ENCODE peak calls at places on chromosomes 11 and 22, in five cellular contexts. One of them, this sample, is unnamed.

GRCh38 chr22:17264321-17265052 is 45.3 kb upstream of the ADA2 start:
- DNase-seq in heart left ventricle: peak; percentile 44
- DNase-seq in brain microvascular endothelial cell: no peak
- DNase-seq in left ventricle myocardium inferior: peak; percentile 30
- DNase-seq in lower lobe of right lung: no peak
- DNase-seq in this sample: no peak

GRCh38 chr11:110883266-110883665 is 171.0 kb upstream of the ARHGAP20 start:
- DNase-seq in heart left ventricle: no peak
- DNase-seq in brain microvascular endothelial cell: no peak
- DNase-seq in left ventricle myocardium inferior: no peak
- DNase-seq in lower lobe of right lung: no peak
- DNase-seq in this sample: no peak

GRCh38 chr11:11501546-11502274 is 120.1 kb downstream of the GALNT18 start:
- DNase-seq in heart left ventricle: no peak
- DNase-seq in brain microvascular endothelial cell: no peak
- DNase-seq in left ventricle myocardium inferior: no peak
- DNase-seq in lower lobe of right lung: no peak
- DNase-seq in this sample: no peak

GRCh38 chr11:76371170-76371569 is 9.8 kb downstream of the THAP12 start:
- DNase-seq in heart left ventricle: no peak
- DNase-seq in brain microvascular endothelial cell: peak; percentile 64
- DNase-seq in left ventricle myocardium inferior: no peak
- DNase-seq in lower lobe of right lung: no peak
- DNase-seq in this sample: peak; percentile 97

GRCh38 chr11:96279018-96279417 is 64.0 kb downstream of the MAML2 start:
- DNase-seq in heart left ventricle: no peak
- DNase-seq in brain microvascular endothelial cell: peak; percentile 35
- DNase-seq in left ventricle myocardium inferior: no peak
- DNase-seq in lower lobe of right lung: no peak
- DNase-seq in this sample: no peak

GRCh38 chr22:43901976-43902643 is 10.3 kb upstream of the PNPLA5 start:
- DNase-seq in heart left ventricle: no peak
- DNase-seq in brain microvascular endothelial cell: peak; percentile 89
- DNase-seq in left ventricle myocardium inferior: no peak
- DNase-seq in lower lobe of right lung: no peak
- DNase-seq in this sample: peak; percentile 61

GRCh38 chr11:6393989-6394670 is 3.9 kb downstream of the SMPD1 start:
- DNase-seq in heart left ventricle: no peak
- DNase-seq in brain microvascular endothelial cell: no peak
- DNase-seq in left ventricle myocardium inferior: no peak
- DNase-seq in lower lobe of right lung: no peak
- DNase-seq in this sample: no peak

GRCh38 chr11:36037031-36037430 is 93.2 kb downstream of the LDLRAD3 start:
- DNase-seq in heart left ventricle: no peak
- DNase-seq in brain microvascular endothelial cell: no peak
- DNase-seq in left ventricle myocardium inferior: peak; percentile 32
- DNase-seq in lower lobe of right lung: no peak
- DNase-seq in this sample: no peak

GRCh38 chr11:85182437-85183109 is 444.6 kb downstream of the DLG2 start:
- DNase-seq in heart left ventricle: no peak
- DNase-seq in brain microvascular endothelial cell: peak; percentile 73
- DNase-seq in left ventricle myocardium inferior: no peak
- DNase-seq in lower lobe of right lung: no peak
- DNase-seq in this sample: peak; percentile 22

GRCh38 chr11:28195449-28195848 is 87.3 kb downstream of the METTL15 start:
- DNase-seq in heart left ventricle: no peak
- DNase-seq in brain microvascular endothelial cell: no peak
- DNase-seq in left ventricle myocardium inferior: no peak
- DNase-seq in lower lobe of right lung: no peak
- DNase-seq in this sample: no peak

GRCh38 chr22:23219787-23220484 is 39.6 kb downstream of the BCR start:
- DNase-seq in heart left ventricle: no peak
- DNase-seq in brain microvascular endothelial cell: peak; percentile 53
- DNase-seq in left ventricle myocardium inferior: no peak
- DNase-seq in lower lobe of right lung: peak; percentile 69
- DNase-seq in this sample: peak; percentile 75

GRCh38 chr11:114074546-114075342 is 15.2 kb downstream of the ZBTB16 start:
- DNase-seq in heart left ventricle: no peak
- DNase-seq in brain microvascular endothelial cell: no peak
- DNase-seq in left ventricle myocardium inferior: no peak
- DNase-seq in lower lobe of right lung: no peak
- DNase-seq in this sample: no peak

GRCh38 chr11:64619196-64619595 is 28.2 kb downstream of the SLC22A12 start:
- DNase-seq in heart left ventricle: no peak
- DNase-seq in brain microvascular endothelial cell: no peak
- DNase-seq in left ventricle myocardium inferior: no peak
- DNase-seq in lower lobe of right lung: peak; percentile 62
- DNase-seq in this sample: no peak

DNA sequence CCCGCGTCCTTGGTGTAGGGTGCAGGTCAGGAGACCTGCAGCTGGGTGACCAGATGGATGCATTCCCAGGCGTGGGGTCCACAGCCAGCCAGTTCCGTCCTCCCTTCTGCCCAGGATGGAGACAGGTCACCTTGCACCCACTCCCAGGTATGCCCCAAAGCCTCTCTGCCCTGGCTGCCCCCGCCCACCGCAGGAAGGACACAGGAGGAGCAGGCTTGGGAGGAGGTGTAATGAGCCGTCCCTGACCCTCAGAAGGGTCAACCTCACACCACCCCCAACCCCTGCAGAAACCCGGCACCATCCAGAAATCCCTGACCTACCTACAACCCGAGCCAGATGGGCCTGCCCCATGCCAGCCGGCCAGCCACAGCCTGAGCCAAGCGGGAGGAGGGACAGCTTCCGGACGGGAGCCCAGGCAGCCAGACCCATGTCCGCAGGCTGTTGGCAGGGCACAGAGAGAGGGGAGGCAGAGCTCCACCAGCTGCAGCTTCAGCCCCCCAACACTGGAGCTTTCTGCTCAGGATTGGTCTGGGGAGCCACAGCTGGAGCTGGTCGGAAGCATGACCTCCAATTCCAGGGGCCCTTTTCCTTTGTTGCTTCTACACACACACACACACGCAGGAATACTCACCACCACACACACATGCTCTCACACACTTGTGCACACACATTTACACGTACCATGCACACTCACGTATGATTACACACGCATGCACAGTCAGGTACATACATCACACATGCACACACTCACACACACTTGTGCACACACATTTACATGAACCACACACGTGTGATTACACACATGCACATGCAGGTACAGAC is 5.3 kb downstream of the IFITM10 start:
- DNase-seq in heart left ventricle: no peak
- DNase-seq in brain microvascular endothelial cell: no peak
- DNase-seq in left ventricle myocardium inferior: no peak
- DNase-seq in lower lobe of right lung: no peak
- DNase-seq in this sample: no peak
- H3K27me3 ChIP-seq in heart left ventricle: peaks cover 3% of the 10 kb centered on the region
- H3K27me3 ChIP-seq in brain microvascular endothelial cell: no peaks in the 10 kb centered on the region
- H3K27me3 ChIP-seq in left ventricle myocardium inferior: peaks cover 21% of the 10 kb centered on the region
- H3K27me3 ChIP-seq in lower lobe of right lung: peaks cover 22% of the 10 kb centered on the region
- H3K27me3 ChIP-seq in this sample: no peaks in the 10 kb centered on the region

DNA sequence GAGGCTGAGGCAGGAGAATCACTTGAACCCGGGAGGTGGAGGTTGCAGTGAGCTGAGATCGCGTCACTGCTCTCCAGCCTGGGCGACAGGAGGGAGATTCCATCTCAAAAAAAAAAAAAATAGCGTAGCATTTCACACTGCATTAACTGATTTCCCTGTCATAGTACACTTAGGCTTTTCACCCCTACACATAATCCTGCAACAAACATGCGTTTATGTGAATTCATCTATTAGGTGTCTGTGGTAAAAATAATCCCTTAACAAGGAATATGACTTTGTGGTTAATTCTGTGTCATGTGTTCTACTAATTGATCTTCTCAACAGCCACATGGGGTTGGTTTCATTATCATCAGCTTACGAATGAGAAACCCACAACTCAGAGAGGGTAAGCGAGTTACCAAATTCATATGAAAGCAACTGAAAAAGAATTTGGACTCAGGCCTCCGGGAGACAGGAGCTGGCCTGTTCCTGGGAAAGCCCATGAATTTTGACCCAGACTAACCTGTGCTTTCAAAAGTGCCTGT is 36.7 kb downstream of the KCNJ1 start:
- DNase-seq in heart left ventricle: no peak
- DNase-seq in brain microvascular endothelial cell: no peak
- DNase-seq in left ventricle myocardium inferior: no peak
- DNase-seq in lower lobe of right lung: no peak
- DNase-seq in this sample: no peak
- H3K4me3 ChIP-seq in heart left ventricle: no peak overlapping the region
- H3K4me3 ChIP-seq in brain microvascular endothelial cell: no peak overlapping the region
- H3K4me3 ChIP-seq in left ventricle myocardium inferior: no peak overlapping the region
- H3K4me3 ChIP-seq in lower lobe of right lung: peak overlapping the region; percentile 29
- H3K4me3 ChIP-seq in this sample: no peak overlapping the region

GRCh38 chr11:118998388-118998717 is 415 bp downstream of the CENATAC start:
- DNase-seq in heart left ventricle: no peak
- DNase-seq in brain microvascular endothelial cell: no peak
- DNase-seq in left ventricle myocardium inferior: no peak
- DNase-seq in lower lobe of right lung: no peak
- DNase-seq in this sample: peak; percentile 25

GRCh38 chr11:118998822-118999221 is 884 bp downstream of the CENATAC start:
- DNase-seq in heart left ventricle: no peak
- DNase-seq in brain microvascular endothelial cell: peak; percentile 58
- DNase-seq in left ventricle myocardium inferior: no peak
- DNase-seq in lower lobe of right lung: no peak
- DNase-seq in this sample: peak; percentile 78

GRCh38 chr11:119000906-119001305 is 3.0 kb downstream of the CENATAC start:
- DNase-seq in heart left ventricle: no peak
- DNase-seq in brain microvascular endothelial cell: no peak
- DNase-seq in left ventricle myocardium inferior: no peak
- DNase-seq in lower lobe of right lung: no peak
- DNase-seq in this sample: peak; percentile 47

GRCh38 chr11:118997627-118998387 is at the start of gene CENATAC:
- DNase-seq in heart left ventricle: peak; percentile 97
- DNase-seq in brain microvascular endothelial cell: peak; percentile 80
- DNase-seq in left ventricle myocardium inferior: peak; percentile 97
- DNase-seq in lower lobe of right lung: peak; percentile 98
- DNase-seq in this sample: peak; percentile 79

DNA sequence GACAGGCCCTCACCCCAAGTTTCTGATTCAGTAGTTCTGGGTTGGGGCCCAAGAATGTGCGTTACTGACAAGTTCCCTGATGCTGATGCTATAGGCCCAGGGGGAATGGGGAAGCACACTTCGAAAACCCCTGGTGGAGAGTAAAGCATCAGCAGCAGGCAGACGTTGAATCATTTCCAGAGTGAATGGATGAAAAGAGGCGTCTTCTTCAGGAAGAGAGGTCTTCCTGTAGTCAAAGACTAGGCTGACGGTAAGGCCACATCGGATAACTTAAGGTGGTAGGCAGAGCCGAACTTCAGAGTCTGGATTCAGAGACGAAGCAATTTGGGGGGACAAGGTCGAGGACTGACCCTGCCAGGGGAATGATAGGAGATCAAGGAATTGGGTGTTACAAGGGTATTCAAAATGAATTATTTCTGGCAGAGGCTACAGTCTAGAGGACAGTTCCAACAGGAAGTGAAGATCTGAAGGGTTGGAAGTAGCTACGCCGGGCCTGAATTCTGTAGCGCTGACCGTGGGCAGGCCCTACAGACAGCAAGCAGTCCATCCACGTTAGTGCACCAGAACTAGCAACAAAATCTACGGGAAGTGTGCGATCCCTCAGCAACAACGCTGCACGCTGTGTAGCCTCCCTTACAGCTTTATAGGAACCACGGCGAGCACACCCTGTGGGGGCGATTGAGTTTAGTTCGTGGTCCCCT is 862 bp upstream of the CENATAC start:
- DNase-seq in heart left ventricle: no peak
- DNase-seq in brain microvascular endothelial cell: no peak
- DNase-seq in left ventricle myocardium inferior: no peak
- DNase-seq in lower lobe of right lung: no peak
- DNase-seq in this sample: no peak
- TF ChIP-seq CTCF in heart left ventricle: no peak
- TF ChIP-seq CTCF in brain microvascular endothelial cell: peak; percentile 58
- TF ChIP-seq CTCF in left ventricle myocardium inferior: peak; percentile 16
- TF ChIP-seq CTCF in lower lobe of right lung: peak; percentile 9
- TF ChIP-seq CTCF in this sample: peak; percentile 2

DNA sequence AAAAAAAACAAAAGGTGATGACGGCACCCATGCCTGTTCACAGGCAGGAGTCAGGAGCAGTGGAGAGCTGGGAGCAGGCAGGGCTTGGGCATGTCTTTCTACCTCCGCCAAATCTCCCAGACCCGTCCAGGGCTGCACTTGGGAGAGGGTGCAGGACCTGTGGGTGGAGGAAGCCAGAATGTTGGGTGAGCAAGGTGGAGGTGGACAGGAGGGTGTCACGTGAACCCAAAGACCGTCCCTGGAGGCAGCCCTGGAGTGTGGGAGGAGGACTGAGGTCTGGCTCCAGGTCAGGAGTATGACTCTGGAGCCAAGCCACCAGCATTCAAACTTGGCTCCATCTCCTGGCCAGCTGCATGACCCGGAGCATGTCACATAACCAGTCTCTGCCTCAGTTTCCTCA is 26.6 kb upstream of the RELT start:
- DNase-seq in heart left ventricle: no peak
- DNase-seq in brain microvascular endothelial cell: no peak
- DNase-seq in left ventricle myocardium inferior: no peak
- DNase-seq in lower lobe of right lung: no peak
- DNase-seq in this sample: no peak
- H3K27me3 ChIP-seq in heart left ventricle: no peaks in the 10 kb centered on the region
- H3K27me3 ChIP-seq in brain microvascular endothelial cell: no peaks in the 10 kb centered on the region
- H3K27me3 ChIP-seq in left ventricle myocardium inferior: no peaks in the 10 kb centered on the region
- H3K27me3 ChIP-seq in lower lobe of right lung: no peaks in the 10 kb centered on the region
- H3K27me3 ChIP-seq in this sample: no peaks in the 10 kb centered on the region

This sample was measured in bronchial epithelial cell.